ENCODE peak calls at places on chromosomes 5 and 9, in nine cellular contexts. T is HCT116, G is hepatocyte, K is GM23338, H is GM23248, O is OCI-LY7, M is MM.1S, Q is PC-9, U is Karpas-422. J is an unnamed sample. For H3K4me1 and H3K9me2, the result is how much of the 10 kb centered on the place peaks cover.

GRCh38 chr9:126309427-126310179 is 17.0 kb upstream of the MVB12B start:
- DNase-seq in Q (no peak), T (no peak), O (no peak), G (no peak), H (no peak), K (no peak), M (no peak), U (no peak), J (no peak)

GRCh38 chr5:37831821-37832524 is 7.9 kb downstream of the GDNF start:
- DNase-seq in T (no peak), Q (no peak), M (no peak), U (no peak), K (no peak), H (peak), O (no peak), G (no peak), J (peak)

GRCh38 chr5:32489791-32490581 is 45.4 kb upstream of the ZFR start:
- DNase-seq in O (peak), Q (peak), G (peak), H (peak), M (peak), U (peak), K (peak), T (peak), J (peak)

GRCh38 chr5:9977070-9977469 is 272.6 kb downstream of the ATPSCKMT start:
- DNase-seq in K (peak), H (no peak), U (no peak), G (no peak), T (no peak), M (no peak), Q (no peak), O (no peak), J (no peak)

GRCh38 chr5:35773936-35774335 is 82.8 kb upstream of the IL7R start:
- DNase-seq in K (no peak), G (no peak), U (no peak), O (no peak), H (peak), T (no peak), M (no peak), Q (no peak), J (no peak)

GRCh38 chr5:143547342-143547741 is 143.9 kb upstream of the NR3C1 start:
- DNase-seq in H (no peak), U (no peak), Q (no peak), M (no peak), O (no peak), K (no peak), G (no peak), T (no peak), J (no peak)

GRCh38 chr5:154309361-154309725 is 118.8 kb downstream of the GALNT10 start:
- DNase-seq in Q (no peak), T (no peak), M (no peak), H (peak), G (no peak), K (no peak), U (no peak), O (no peak), J (no peak)

GRCh38 chr5:39476466-39477215 is 51.9 kb upstream of the DAB2 start:
- DNase-seq in U (no peak), T (no peak), Q (no peak), M (no peak), H (peak), G (no peak), K (no peak), O (no peak), J (peak)

GRCh38 chr5:14006823-14007510 is 62.5 kb upstream of the DNAH5 start:
- DNase-seq in Q (no peak), O (no peak), M (no peak), K (no peak), T (no peak), H (peak), U (no peak), G (no peak), J (peak)

GRCh38 chr5:77638763-77639451 is 394 bp upstream of the OTP start:
- DNase-seq in K (peak), U (no peak), H (peak), G (peak), Q (no peak), O (no peak), M (no peak), T (no peak), J (no peak)

GRCh38 chr5:128327973-128328372 is 210.1 kb downstream of the FBN2 start:
- DNase-seq in O (no peak), K (no peak), H (no peak), G (no peak), T (no peak), Q (no peak), U (no peak), M (no peak), J (no peak)

GRCh38 chr5:42949348-42950090 is 90.6 kb downstream of the ANXA2R start:
- DNase-seq in M (peak), T (no peak), O (peak), Q (peak), K (peak), U (peak), G (no peak), H (peak), J (peak)

GRCh38 chr9:87338075-87338989 is 159.3 kb upstream of the DAPK1 start:
- DNase-seq in Q (no peak), O (no peak), M (no peak), U (no peak), H (no peak), G (no peak), K (peak), T (no peak), J (no peak)

GRCh38 chr5:41869150-41869738 is 981 bp downstream of the OXCT1 start:
- DNase-seq in G (peak), U (peak), H (peak), O (peak), M (no peak), T (no peak), Q (no peak), K (peak), J (peak)

GRCh38 chr9:95726756-95727155 is 148.7 kb upstream of the ERCC6L2 start:
- DNase-seq in Q (no peak), O (peak), K (peak), U (peak), G (peak), T (peak), M (peak), H (peak), J (peak)

GRCh38 chr5:1522601-1523479 is 920 bp downstream of the LPCAT1 start:
- DNase-seq in O (peak), K (no peak), G (peak), U (peak), T (no peak), H (peak), M (peak), Q (peak), J (no peak)

GRCh38 chr9:109035684-109036423 is 22.6 kb upstream of the CTNNAL1 start:
- DNase-seq in T (peak), K (no peak), M (no peak), Q (peak), U (no peak), H (peak), G (no peak), O (no peak), J (peak)

GRCh38 chr5:56039985-56040384 is 45.2 kb upstream of the IL6ST start:
- DNase-seq in G (no peak), U (no peak), Q (no peak), K (no peak), T (no peak), M (no peak), O (no peak), H (peak), J (peak)

GRCh38 chr5:135890867-135891266 is 4.8 kb downstream of the IL9 start:
- DNase-seq in M (peak), K (no peak), O (no peak), G (no peak), T (no peak), Q (no peak), U (no peak), H (no peak), J (no peak)

GRCh38 chr5:148746826-148747535 is 79.4 kb upstream of the ADRB2 start:
- DNase-seq in G (no peak), Q (no peak), T (no peak), U (peak), H (no peak), M (no peak), O (peak), K (no peak), J (no peak)

GRCh38 chr5:93307557-93307956 is 273.5 kb downstream of the NR2F1-AS1 start:
- DNase-seq in K (no peak), H (peak), T (no peak), Q (no peak), G (no peak), O (no peak), U (no peak), M (no peak), J (peak)

GRCh38 chr9:130500340-130500771 is 55.6 kb downstream of the ASS1 start:
- DNase-seq in T (no peak), U (no peak), M (no peak), H (no peak), G (peak), O (no peak), K (no peak), Q (no peak), J (peak)

GRCh38 chr9:124505006-124505900 is 1.9 kb downstream of the NR5A1 start:
- DNase-seq in Q (no peak), H (no peak), O (no peak), U (no peak), K (peak), M (no peak), G (no peak), T (no peak), J (no peak)

GRCh38 chr9:755454-756381 is 85.8 kb upstream of the DMRT1 start:
- DNase-seq in T (peak), K (no peak), Q (peak), H (peak), O (no peak), G (peak), M (no peak), U (no peak), J (peak)

GRCh38 chr9:107386396-107386795 is 103.2 kb downstream of the KLF4 start:
- DNase-seq in U (no peak), K (no peak), Q (no peak), T (no peak), G (no peak), H (peak), M (no peak), O (no peak), J (no peak)

GRCh38 chr5:146778795-146779579 is 99.6 kb downstream of the PPP2R2B start:
- DNase-seq in G (no peak), U (no peak), H (no peak), Q (no peak), T (no peak), O (no peak), K (no peak), M (no peak), J (no peak)

GRCh38 chr5:97903742-97904141 is 720.7 kb upstream of the RIOK2 start:
- DNase-seq in K (no peak), T (no peak), O (no peak), Q (no peak), G (no peak), M (no peak), H (no peak), U (no peak), J (no peak)

GRCh38 chr5:171755354-171755821 is 30.2 kb upstream of the SMIM23 start:
- DNase-seq in U (no peak), Q (no peak), M (no peak), O (no peak), K (no peak), T (no peak), G (no peak), H (peak), J (no peak)

GRCh38 chr9:120868676-120869359 is 8.2 kb downstream of the PHF19 start:
- DNase-seq in H (peak), G (peak), U (peak), T (peak), O (peak), Q (peak), K (peak), M (peak), J (peak)

GRCh38 chr5:150190503-150190973 is 676 bp downstream of the SLC6A7 start:
- DNase-seq in K (peak), H (no peak), Q (no peak), O (no peak), M (no peak), U (no peak), T (no peak), G (no peak), J (no peak)

GRCh38 chr5:95723632-95724369 is 7.3 kb upstream of the RHOBTB3 start:
- DNase-seq in H (peak), Q (no peak), M (no peak), G (no peak), K (peak), U (no peak), O (no peak), T (no peak), J (no peak)

GRCh38 chr9:4327504-4328191 is 27.8 kb upstream of the GLIS3 start:
- DNase-seq in H (peak), T (no peak), O (no peak), M (no peak), U (no peak), Q (no peak), K (peak), G (no peak), J (peak)

GRCh38 chr5:57836921-57837320 is 354.3 kb upstream of the ACTBL2 start:
- DNase-seq in O (no peak), U (no peak), T (no peak), G (no peak), Q (no peak), H (peak), M (no peak), K (no peak), J (no peak)

GRCh38 chr5:125870271-125870670 is 552.9 kb upstream of the GRAMD2B start:
- DNase-seq in U (no peak), O (no peak), M (no peak), G (no peak), K (peak), T (no peak), H (peak), Q (no peak), J (no peak)

GRCh38 chr5:142869883-142870282 is 99.7 kb downstream of the ARHGAP26 start:
- DNase-seq in M (no peak), H (no peak), O (no peak), U (no peak), K (no peak), G (no peak), T (no peak), Q (no peak), J (no peak)

GRCh38 chr9:93232388-93232965 is 48.5 kb downstream of the WNK2 start:
- DNase-seq in U (no peak), K (no peak), H (no peak), T (no peak), M (no peak), Q (no peak), G (no peak), O (no peak), J (no peak)
- H3K4me1 ChIP-seq in U (under half), K (under half), H (under half), T (under half), M (under half), Q (under half), G (under half), O (under half), J (under half)

DNA sequence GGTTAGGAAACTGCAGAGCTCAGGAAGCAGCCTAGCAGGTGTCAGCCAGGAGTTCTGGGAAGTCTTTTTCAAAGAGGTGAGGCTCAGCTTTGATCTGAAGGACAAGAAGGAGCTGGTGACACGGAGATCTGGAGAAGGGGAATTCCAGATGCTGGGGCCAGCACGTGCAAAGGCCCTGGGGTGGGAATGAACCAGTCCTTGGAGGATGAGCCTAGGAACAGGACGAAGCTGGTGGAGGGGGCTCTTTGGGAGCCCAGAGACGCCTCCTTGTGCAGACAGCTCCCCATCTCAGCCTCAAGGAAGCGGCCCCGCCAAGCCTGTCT is 15.2 kb upstream of the RNU6ATAC start:
- DNase-seq in G (no peak), U (no peak), H (no peak), Q (no peak), O (no peak), T (no peak), M (no peak), K (no peak), J (no peak)
- H3K9me2 ChIP-seq in G (under half), U (under half), H (under half), Q (under half), O (under half), T (under half), M (under half), K (under half), J (under half)

DNA sequence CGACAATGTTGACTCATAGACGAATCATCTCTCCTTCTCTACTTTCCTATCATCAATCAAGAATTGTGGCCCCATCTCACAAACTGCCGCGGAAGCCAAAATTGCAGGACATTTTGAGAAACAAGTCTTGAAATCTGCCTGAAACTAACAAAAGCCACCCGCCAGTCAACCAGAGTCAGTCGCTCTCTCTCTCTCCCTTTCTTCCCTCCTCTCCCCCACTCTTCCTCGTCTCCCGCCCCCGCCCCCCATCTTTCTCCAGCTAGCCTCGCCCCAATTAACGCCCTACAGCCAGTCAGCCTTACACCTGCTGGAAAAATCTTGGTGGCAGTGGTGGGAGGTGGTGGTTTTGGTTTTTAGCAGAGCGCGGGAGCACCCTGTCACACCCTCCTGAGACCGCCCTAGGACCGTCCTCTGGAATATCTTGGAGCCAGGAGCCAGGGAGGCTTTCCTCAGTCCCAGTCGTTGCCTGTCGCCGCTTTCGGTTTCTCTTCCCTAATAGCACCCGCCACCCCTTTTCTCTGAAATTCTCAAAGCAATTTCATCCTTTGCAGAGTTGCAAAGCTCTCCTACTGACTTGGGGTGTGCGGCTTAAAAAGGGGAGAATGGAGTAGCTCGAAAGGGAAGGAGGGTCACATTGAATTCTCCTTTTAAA is 301.1 kb downstream of the PARP8 start:
- DNase-seq in G (peak), O (no peak), U (no peak), T (no peak), Q (no peak), M (peak), K (peak), H (peak), J (no peak)
- H3K4me1 ChIP-seq in G (under half), O (under half), U (under half), T (under half), Q (under half), M (under half), K (half or more), H (under half), J (under half)

DNA sequence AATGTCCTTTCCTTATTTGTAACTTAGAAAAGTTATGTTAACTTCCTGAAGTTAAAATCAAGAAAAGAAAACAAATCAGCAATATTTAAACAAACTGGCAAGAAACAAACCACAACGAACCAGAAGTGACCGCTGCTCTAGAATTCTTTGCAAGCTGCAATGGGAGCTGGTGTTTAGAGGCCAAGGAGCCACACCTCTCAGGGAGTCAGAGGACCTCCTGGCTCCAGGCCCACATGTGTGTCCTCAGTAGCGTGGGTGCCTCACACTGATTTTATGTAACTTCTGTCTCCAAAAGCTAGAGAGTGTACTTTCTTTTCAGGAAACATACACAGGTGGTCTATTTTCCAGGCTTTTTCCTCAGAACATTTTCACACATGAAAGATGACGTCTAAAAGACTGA is 100.4 kb downstream of the IRX2 start:
- DNase-seq in T (no peak), M (no peak), K (no peak), O (no peak), G (no peak), Q (no peak), U (no peak), H (no peak), J (no peak)
- H3K9me2 ChIP-seq in T (under half), M (under half), K (under half), O (under half), G (under half), Q (under half), U (under half), H (under half), J (under half)

DNA sequence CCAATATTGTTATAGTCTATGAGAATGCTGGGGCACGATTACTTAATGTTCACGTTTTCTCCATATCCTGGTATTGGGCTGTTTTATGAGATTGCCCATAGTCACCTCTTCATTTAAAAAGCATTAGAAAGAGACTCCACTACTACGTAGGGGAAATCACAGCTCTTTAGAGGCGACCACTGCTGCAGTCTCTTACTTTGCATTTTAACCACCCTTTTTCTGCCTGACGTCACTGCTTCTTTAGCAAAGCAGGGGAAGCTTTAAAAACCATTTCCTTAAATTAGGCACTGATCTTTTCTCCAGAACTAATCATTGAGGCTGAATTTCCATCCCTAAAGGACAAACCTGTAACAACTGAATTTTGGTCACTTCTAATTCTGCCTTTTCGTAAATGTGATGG is 38.9 kb downstream of the ZNF608 start:
- DNase-seq in T (no peak), Q (no peak), K (no peak), U (peak), O (peak), H (no peak), G (no peak), M (no peak), J (no peak)
- H3K4me1 ChIP-seq in T (under half), Q (under half), K (half or more), U (half or more), O (half or more), H (under half), G (under half), M (under half), J (under half)

GRCh38 chr5:158406884-158407790 is 548.2 kb upstream of the CLINT1 start:
- DNase-seq in Q (no peak), H (peak), T (no peak), U (no peak), M (peak), G (no peak), O (no peak), K (no peak), J (peak)
- H3K9me2 ChIP-seq in Q (under half), H (under half), T (under half), U (under half), M (under half), G (under half), O (under half), K (under half), J (under half)

GRCh38 chr5:139667730-139668063 is 19.5 kb downstream of the CXXC5 start:
- DNase-seq in U (no peak), T (no peak), G (no peak), H (peak), Q (no peak), K (no peak), O (no peak), M (no peak), J (no peak)
- H3K4me1 ChIP-seq in U (under half), T (half or more), G (under half), H (under half), Q (under half), K (under half), O (half or more), M (under half), J (under half)

GRCh38 chr5:131627466-131627865 is 7.6 kb downstream of the RAPGEF6 start:
- DNase-seq in U (no peak), M (no peak), O (no peak), H (peak), Q (no peak), T (no peak), G (no peak), K (no peak), J (no peak)

GRCh38 chr5:131617140-131617822 is 17.7 kb downstream of the RAPGEF6 start:
- DNase-seq in O (no peak), K (no peak), Q (no peak), T (no peak), M (no peak), U (no peak), G (no peak), H (no peak), J (no peak)

GRCh38 chr5:131619102-131619501 is 15.9 kb downstream of the RAPGEF6 start:
- DNase-seq in H (no peak), G (no peak), T (no peak), K (no peak), Q (no peak), M (no peak), O (no peak), U (no peak), J (no peak)

GRCh38 chr5:131622633-131623032 is 12.4 kb downstream of the RAPGEF6 start:
- DNase-seq in M (no peak), K (no peak), U (no peak), Q (no peak), H (peak), O (no peak), T (no peak), G (no peak), J (peak)
- H3K9me2 ChIP-seq in M (under half), K (under half), U (under half), Q (under half), H (under half), O (under half), T (under half), G (under half), J (under half)

GRCh38 chr5:87127426-87127825 is 140.3 kb upstream of the RASA1 start:
- DNase-seq in M (no peak), K (no peak), T (no peak), G (no peak), H (peak), Q (no peak), U (no peak), O (no peak), J (peak)
- H3K4me1 ChIP-seq in M (under half), K (under half), T (under half), G (under half), H (half or more), Q (under half), U (under half), O (under half), J (under half)